ENCODE peak calls at places on chromosome 1, in four cellular contexts. U, R, M and H are unnamed samples.

GRCh38 chr1:224435318-224435763 is 744 bp upstream of the WDR26 start:
- DNase-seq in U (no peak), R (peak), M (no peak), H (no peak)

GRCh38 chr1:54944610-54945392 is 35.6 kb upstream of the TMEM61 start:
- DNase-seq in U (peak), R (peak), M (peak), H (peak)

GRCh38 chr1:41455479-41456271 is 28.8 kb downstream of the EDN2 start:
- DNase-seq in U (no peak), R (no peak), M (no peak), H (no peak)

GRCh38 chr1:77757616-77758015 is 2.0 kb downstream of the USP33 start:
- DNase-seq in U (no peak), R (no peak), M (no peak), H (no peak)

GRCh38 chr1:197144570-197145325 is 1.7 kb downstream of the ASPM start:
- DNase-seq in U (no peak), R (no peak), M (no peak), H (no peak)

GRCh38 chr1:168465942-168466702 is 77.7 kb downstream of the XCL2 start:
- DNase-seq in U (no peak), R (peak), M (no peak), H (peak)

GRCh38 chr1:93330617-93331016 is 15.1 kb upstream of the DR1 start:
- DNase-seq in U (no peak), R (no peak), M (no peak), H (no peak)

GRCh38 chr1:202107801-202108731 is 14.7 kb upstream of the GPR37L1 start:
- DNase-seq in U (no peak), R (no peak), M (no peak), H (no peak)

GRCh38 chr1:153365696-153366095 is 8.0 kb downstream of the S100A9 start:
- DNase-seq in U (no peak), R (no peak), M (no peak), H (no peak)

GRCh38 chr1:11740258-11741192 is 4.6 kb downstream of the AGTRAP start:
- DNase-seq in U (no peak), R (peak), M (no peak), H (peak)

GRCh38 chr1:160774886-160775719 is 20.9 kb upstream of the LY9 start:
- DNase-seq in U (no peak), R (peak), M (no peak), H (no peak)

GRCh38 chr1:31407029-31407626 is 5.9 kb upstream of the SERINC2 start:
- DNase-seq in U (no peak), R (no peak), M (no peak), H (no peak)